ENCODE peak calls at places on chromosome 17, in nine cellular contexts. L is CD8-positive, alpha-beta T cell; N is foreskin fibroblast; E is osteoblast; X is midbrain; H is AG04450; M is AG08396; G is stimulated activated CD4-positive, alpha-beta T cell treated with anti-CD3 and anti-CD28 coated beads, Interleukin-1b, Interleukin-23, amount 100 ng/mL, for 48 hours; I is occipital lobe. P is an unnamed sample.

GRCh38 chr17:18960803-18961511 is 9.0 kb downstream of the SLC5A10 start:
- DNase-seq in N (peak), E (peak), I (peak), L (peak), H (no peak), M (peak), X (peak), G (peak), P (peak)

GRCh38 chr17:49821916-49822315 is 26.0 kb downstream of the TAC4 start:
- DNase-seq in M (no peak), X (no peak), E (no peak), L (no peak), I (no peak), G (no peak), N (no peak), H (no peak), P (no peak)

GRCh38 chr17:80227666-80228065 is 7.4 kb downstream of the SLC26A11 start:
- DNase-seq in E (peak), L (no peak), N (no peak), G (no peak), I (no peak), M (no peak), X (no peak), H (no peak), P (no peak)

GRCh38 chr17:6157716-6158115 is 87.5 kb downstream of the WSCD1 start:
- DNase-seq in X (no peak), G (no peak), L (no peak), I (no peak), M (no peak), H (no peak), N (no peak), E (no peak), P (no peak)

GRCh38 chr17:79563237-79564013 is 47.4 kb downstream of the RBFOX3 start:
- DNase-seq in I (no peak), E (no peak), M (no peak), N (no peak), G (no peak), L (no peak), X (no peak), H (no peak), P (no peak)

GRCh38 chr17:40463122-40463550 is 19.9 kb downstream of the IGFBP4 start:
- DNase-seq in M (no peak), G (no peak), I (no peak), H (no peak), N (peak), E (peak), L (no peak), X (no peak), P (no peak)

GRCh38 chr17:60300949-60301348 is 91.0 kb downstream of the USP32 start:
- DNase-seq in E (no peak), N (no peak), G (no peak), I (no peak), H (no peak), X (no peak), M (no peak), L (no peak), P (no peak)

GRCh38 chr17:58421711-58422110 is 4.4 kb upstream of the RNF43 start:
- DNase-seq in M (no peak), H (no peak), L (no peak), N (no peak), X (no peak), I (no peak), G (no peak), E (peak), P (no peak)

GRCh38 chr17:41352597-41353366 is 2.2 kb upstream of the KRT33A start:
- DNase-seq in M (no peak), X (no peak), L (no peak), E (no peak), H (no peak), N (peak), I (no peak), G (no peak), P (no peak)

GRCh38 chr17:2716649-2717048 is 5.1 kb upstream of the CLUH start:
- DNase-seq in M (no peak), X (no peak), H (no peak), I (no peak), E (peak), L (no peak), N (no peak), G (no peak), P (no peak)

GRCh38 chr17:66764559-66764958 is 70.4 kb upstream of the CACNG5 start:
- DNase-seq in E (no peak), M (no peak), I (no peak), G (no peak), X (no peak), H (no peak), N (no peak), L (no peak), P (no peak)

GRCh38 chr17:5893741-5894140 is 176.4 kb upstream of the WSCD1 start:
- DNase-seq in G (no peak), N (no peak), M (no peak), I (no peak), E (no peak), H (no peak), L (no peak), X (no peak), P (no peak)

GRCh38 chr17:2707721-2708584 is 3.6 kb downstream of the CLUH start:
- DNase-seq in G (no peak), E (peak), N (peak), M (peak), I (peak), X (peak), H (no peak), L (no peak), P (peak)

GRCh38 chr17:77848257-77848656 is 110.2 kb upstream of the TNRC6C start:
- DNase-seq in N (no peak), X (no peak), G (no peak), M (no peak), H (no peak), L (no peak), I (no peak), E (no peak), P (no peak)

GRCh38 chr17:28737770-28738679 is 5.8 kb upstream of the TRAF4 start:
- DNase-seq in L (no peak), G (no peak), N (no peak), X (no peak), H (no peak), E (peak), M (no peak), I (no peak), P (no peak)

P was measured in GM03348.